ENCODE peak calls at places on chromosomes 4 and X, in six cellular contexts. Y is cardiac fibroblast; R is stromal cell of bone marrow; N is activated T-helper 1 cell treated with anti-CD3 and anti-CD28 coated beads, Interleukin-12 subunit alpha, Interleukin-12 subunit beta, Interleukin-2, Interleukin-4 antibody, amounts not matched to agents 30 ng/mL and 10 ng/mL and 1 ng/mL, durations not matched to agents 14 hours and 24 hours and 36 hours; M is pancreas; Q is activated T-cell treated with anti-CD3 and anti-CD28 coated beads for 24 hours. C is an unnamed sample.
A peak's percentile ranks its signal among the peaks of the same experiment; 100 is the strongest.

GRCh38 chr4:25030283-25031076 is at the start of gene LGI2:
- DNase-seq in Y (peak; percentile 17), R (no peak), N (no peak), M (peak; percentile 83), Q (no peak), C (peak; percentile 72)

GRCh38 chr4:74451214-74451661 is 6.3 kb downstream of the AREG start:
- DNase-seq in Y (peak; percentile 69), R (peak; percentile 34), N (no peak), M (no peak), Q (no peak), C (no peak)

GRCh38 chr4:1871471-1872021 is 353 bp downstream of the NSD2 start:
- DNase-seq in Y (no peak), R (no peak), N (no peak), M (peak; percentile 87), Q (no peak), C (no peak)

GRCh38 chr4:151946718-151947117 is 185.9 kb upstream of the GATB start:
- DNase-seq in Y (no peak), R (no peak), N (no peak), M (no peak), Q (no peak), C (no peak)

GRCh38 chr4:89054627-89055026 is 2.4 kb downstream of the FAM13A start:
- DNase-seq in Y (no peak), R (no peak), N (no peak), M (no peak), Q (no peak), C (no peak)

GRCh38 chr4:80204433-80204832 is 7.1 kb downstream of the PRDM8 start:
- DNase-seq in Y (no peak), R (no peak), N (no peak), M (no peak), Q (no peak), C (no peak)

GRCh38 chr4:148062301-148062950 is 330.5 kb downstream of the ARHGAP10 start:
- DNase-seq in Y (no peak), R (no peak), N (no peak), M (no peak), Q (no peak), C (no peak)

GRCh38 chr4:88104902-88105610 is 53.4 kb downstream of the ABCG2 start:
- DNase-seq in Y (peak; percentile 45), R (peak; percentile 47), N (no peak), M (no peak), Q (no peak), C (no peak)

GRCh38 chrX:152733261-152733975 is at the start of the genes CSAG1 and MAGEA12:
- DNase-seq in Y (no peak), R (no peak), N (no peak), M (peak; percentile 46), Q (no peak), C (no peak)

GRCh38 chr4:165328708-165329107 is 1.2 kb downstream of the MSMO1 start:
- DNase-seq in Y (no peak), R (no peak), N (no peak), M (no peak), Q (no peak), C (peak; percentile 22)

GRCh38 chr4:94641702-94642560 is 115.8 kb upstream of the BMPR1B start:
- DNase-seq in Y (peak; percentile 18), R (no peak), N (no peak), M (no peak), Q (no peak), C (no peak)

GRCh38 chr4:35559559-35560365 is 684.6 kb downstream of the ARAP2 start:
- DNase-seq in Y (no peak), R (no peak), N (no peak), M (peak; percentile 35), Q (no peak), C (no peak)

GRCh38 chrX:130937101-130937500 is 34.1 kb upstream of the ENOX2 start:
- DNase-seq in Y (no peak), R (no peak), N (no peak), M (no peak), Q (no peak), C (no peak)

GRCh38 chr4:89579776-89580175 is 257.2 kb downstream of the SNCA start:
- DNase-seq in Y (no peak), R (no peak), N (no peak), M (no peak), Q (no peak), C (no peak)

GRCh38 chr4:90002406-90003040 is 107.9 kb downstream of the MMRN1 start:
- DNase-seq in Y (no peak), R (no peak), N (no peak), M (no peak), Q (no peak), C (no peak)

GRCh38 chr4:185222598-185222997 is 13.2 kb downstream of the SNX25 start:
- DNase-seq in Y (no peak), R (peak; percentile 65), N (no peak), M (no peak), Q (no peak), C (no peak)

GRCh38 chr4:48461000-48461399 is 22.1 kb upstream of the SLC10A4 start:
- DNase-seq in Y (no peak), R (no peak), N (no peak), M (no peak), Q (no peak), C (no peak)

GRCh38 chr4:147790412-147790811 is 58.5 kb downstream of the ARHGAP10 start:
- DNase-seq in Y (no peak), R (no peak), N (no peak), M (no peak), Q (no peak), C (no peak)

GRCh38 chrX:11532291-11533075 is 133.2 kb downstream of the ARHGAP6 start:
- DNase-seq in Y (peak; percentile 29), R (no peak), N (no peak), M (no peak), Q (no peak), C (no peak)

GRCh38 chr4:1221155-1221870 is 27.6 kb downstream of the CTBP1 start:
- DNase-seq in Y (no peak), R (no peak), N (no peak), M (no peak), Q (no peak), C (no peak)

GRCh38 chrX:2654436-2655340 is 36.4 kb upstream of the CD99 start:
- DNase-seq in Y (no peak), R (no peak), N (no peak), M (no peak), Q (no peak), C (peak; percentile 36)

GRCh38 chr4:78267790-78268189 is 210.7 kb downstream of the FRAS1 start:
- DNase-seq in Y (no peak), R (no peak), N (no peak), M (no peak), Q (no peak), C (no peak)

GRCh38 chr4:32003548-32003947 is 1283.4 kb downstream of the PCDH7 start:
- DNase-seq in Y (no peak), R (no peak), N (no peak), M (no peak), Q (no peak), C (no peak)

GRCh38 chr4:65670331-65671031 is at the start of gene EPHA5:
- DNase-seq in Y (peak; percentile 89), R (peak; percentile 63), N (no peak), M (peak; percentile 78), Q (no peak), C (peak; percentile 81)

GRCh38 chrX:97238632-97239031 is 354.9 kb downstream of the RPA4 start:
- DNase-seq in Y (peak; percentile 45), R (no peak), N (no peak), M (no peak), Q (no peak), C (no peak)

GRCh38 chrX:21194526-21194925 is 179.7 kb upstream of the CNKSR2 start:
- DNase-seq in Y (no peak), R (no peak), N (no peak), M (no peak), Q (no peak), C (no peak)

GRCh38 chr4:128768373-128768996 is 41.0 kb upstream of the JADE1 start:
- DNase-seq in Y (peak; percentile 52), R (no peak), N (no peak), M (no peak), Q (no peak), C (no peak)

GRCh38 chrX:1534321-1535168 is 2.4 kb downstream of the P2RY8 start:
- DNase-seq in Y (no peak), R (no peak), N (peak; percentile 31), M (no peak), Q (no peak), C (no peak)

GRCh38 chrX:118207831-118208453 is 91.3 kb upstream of the KLHL13 start:
- DNase-seq in Y (no peak), R (no peak), N (no peak), M (no peak), Q (no peak), C (no peak)

GRCh38 chr4:158042591-158043030 is 130.2 kb downstream of the GASK1B start:
- DNase-seq in Y (peak; percentile 68), R (peak; percentile 18), N (no peak), M (no peak), Q (no peak), C (no peak)

GRCh38 chr4:174600391-174600790 is 78.1 kb upstream of the HPGD start:
- DNase-seq in Y (no peak), R (no peak), N (no peak), M (no peak), Q (no peak), C (no peak)

C was measured in HuH-7.